ENCODE peak calls at places on chromosomes 5 and 9, in eight cellular contexts. M is choroid plexus epithelial cell, J is epithelial cell of esophagus, F is hepatocyte, A is right atrium auricular region, V is astrocyte of the spinal cord, Q is heart left ventricle, Z is adipocyte. L is an unnamed sample.

GRCh38 chr9:98081477-98082219 is 25.1 kb downstream of the NANS start:
- DNase-seq in M (peak; percentile 27), J (peak; percentile 77), F (peak; percentile 37), A (no peak), V (no peak), Q (no peak), Z (peak; percentile 53), L (peak; percentile 85)

GRCh38 chr9:19286634-19287188 is 56.2 kb downstream of the DENND4C start:
- DNase-seq in M (peak; percentile 32), J (peak; percentile 46), F (no peak), A (no peak), V (peak; percentile 19), Q (no peak), Z (no peak), L (no peak)

GRCh38 chr9:74639112-74639511 is 142.0 kb downstream of the RORB start:
- DNase-seq in M (no peak), J (no peak), F (no peak), A (no peak), V (no peak), Q (no peak), Z (no peak), L (no peak)

GRCh38 chr9:81690251-81690851 is 1.0 kb upstream of the TLE1 start:
- DNase-seq in M (no peak), J (peak; percentile 94), F (peak; percentile 73), A (peak; percentile 64), V (no peak), Q (peak; percentile 18), Z (peak; percentile 29), L (peak; percentile 27)

GRCh38 chr9:76904661-76905457 is 1.1 kb downstream of the PRUNE2 start:
- DNase-seq in M (no peak), J (no peak), F (no peak), A (no peak), V (no peak), Q (no peak), Z (no peak), L (peak; percentile 28)

GRCh38 chr9:89657765-89658164 is 53.0 kb downstream of the GADD45G start:
- DNase-seq in M (no peak), J (no peak), F (no peak), A (no peak), V (no peak), Q (no peak), Z (no peak), L (no peak)

GRCh38 chr5:106843812-106844416 is 826.8 kb downstream of the EFNA5 start:
- DNase-seq in M (peak; percentile 64), J (peak; percentile 41), F (peak; percentile 28), A (no peak), V (peak; percentile 21), Q (no peak), Z (no peak), L (peak; percentile 34)

GRCh38 chr9:81823672-81824554 is 104.3 kb upstream of the SPATA31D4 start:
- DNase-seq in M (no peak), J (no peak), F (no peak), A (no peak), V (no peak), Q (no peak), Z (no peak), L (peak; percentile 36)

GRCh38 chr5:154110781-154111180 is 72.0 kb downstream of the MFAP3 start:
- DNase-seq in M (peak; percentile 20), J (peak; percentile 48), F (no peak), A (no peak), V (no peak), Q (no peak), Z (no peak), L (peak; percentile 58)

GRCh38 chr5:137300411-137301240 is 198.5 kb downstream of the SPOCK1 start:
- DNase-seq in M (peak; percentile 53), J (peak; percentile 36), F (no peak), A (peak; percentile 58), V (peak; percentile 69), Q (no peak), Z (peak; percentile 63), L (peak; percentile 80)

GRCh38 chr5:68994645-68995044 is 99.2 kb upstream of the SLC30A5 start:
- DNase-seq in M (no peak), J (peak; percentile 39), F (no peak), A (no peak), V (no peak), Q (no peak), Z (peak; percentile 35), L (no peak)

GRCh38 chr5:94693043-94693822 is 74.8 kb downstream of the SLF1 start:
- DNase-seq in M (peak; percentile 90), J (peak; percentile 92), F (peak; percentile 60), A (no peak), V (peak; percentile 82), Q (no peak), Z (peak; percentile 78), L (peak; percentile 86)

GRCh38 chr5:534743-535671 is 10.8 kb upstream of the SLC9A3 start:
- DNase-seq in M (no peak), J (no peak), F (no peak), A (no peak), V (no peak), Q (no peak), Z (no peak), L (no peak)

GRCh38 chr9:37706290-37706689 is 47.3 kb upstream of the TRMT10B start:
- DNase-seq in M (no peak), J (peak; percentile 34), F (no peak), A (no peak), V (peak; percentile 6), Q (no peak), Z (peak; percentile 0), L (no peak)

GRCh38 chr5:52693279-52693678 is 94.4 kb upstream of the ITGA1 start:
- DNase-seq in M (peak; percentile 66), J (peak; percentile 58), F (peak; percentile 35), A (no peak), V (peak; percentile 31), Q (peak; percentile 46), Z (peak; percentile 49), L (no peak)

GRCh38 chr5:127863610-127864395 is 160.6 kb downstream of the CCDC192 start:
- DNase-seq in M (peak; percentile 46), J (no peak), F (no peak), A (no peak), V (no peak), Q (no peak), Z (no peak), L (peak; percentile 15)

GRCh38 chr9:86352440-86353106 is 1.6 kb downstream of the TUT7 start:
- DNase-seq in M (peak; percentile 45), J (peak; percentile 35), F (no peak), A (no peak), V (no peak), Q (no peak), Z (no peak), L (no peak)

GRCh38 chr9:106203832-106204516 is 509.6 kb downstream of the TMEM38B start:
- DNase-seq in M (no peak), J (no peak), F (peak; percentile 32), A (no peak), V (no peak), Q (no peak), Z (no peak), L (no peak)

GRCh38 chr9:86773437-86773836 is 173.9 kb downstream of the GAS1 start:
- DNase-seq in M (no peak), J (no peak), F (no peak), A (no peak), V (no peak), Q (no peak), Z (no peak), L (no peak)

GRCh38 chr5:147973086-147973485 is 66.7 kb upstream of the C5orf46 start:
- DNase-seq in M (no peak), J (no peak), F (no peak), A (no peak), V (no peak), Q (no peak), Z (no peak), L (no peak)

GRCh38 chr9:105502276-105502675 is 54.4 kb downstream of the FSD1L start:
- DNase-seq in M (no peak), J (no peak), F (no peak), A (no peak), V (peak; percentile 18), Q (no peak), Z (no peak), L (no peak)

GRCh38 chr9:131837316-131837715 is 97.4 kb upstream of the RAPGEF1 start:
- DNase-seq in M (peak; percentile 10), J (peak; percentile 4), F (peak; percentile 25), A (no peak), V (no peak), Q (peak; percentile 39), Z (no peak), L (no peak)

GRCh38 chr9:35903049-35903448 is 3.0 kb upstream of the HRCT1 start:
- DNase-seq in M (peak; percentile 79), J (peak; percentile 83), F (peak; percentile 74), A (no peak), V (peak; percentile 67), Q (peak; percentile 44), Z (peak; percentile 80), L (peak; percentile 75)

GRCh38 chr9:127140842-127141675 is 18.6 kb upstream of the ANGPTL2 start:
- DNase-seq in M (no peak), J (no peak), F (no peak), A (peak; percentile 55), V (no peak), Q (peak; percentile 17), Z (no peak), L (no peak)
- H3K4me3 ChIP-seq in M (no peak overlapping the region), J (no peak overlapping the region), F (no peak overlapping the region), A (no peak overlapping the region), V (no peak overlapping the region), Q (no peak overlapping the region), Z (no peak overlapping the region), L (no peak overlapping the region)

DNA sequence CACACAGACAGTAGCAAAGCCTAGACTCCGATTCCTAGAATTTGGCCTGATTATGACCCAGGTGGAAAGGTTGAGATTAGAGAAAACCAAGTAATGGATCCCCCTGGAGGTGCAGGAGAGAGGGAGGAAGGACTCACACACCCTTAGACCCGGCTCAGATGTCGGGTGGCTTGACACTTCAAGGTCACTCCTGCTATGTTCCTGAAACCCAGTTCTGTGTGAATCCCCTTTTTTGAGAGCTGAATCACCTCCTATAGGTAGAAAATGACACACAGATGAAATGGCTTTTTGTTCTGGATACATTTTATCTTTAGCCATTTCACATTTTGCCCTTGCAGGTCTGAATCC is 192.8 kb downstream of the ARRDC3 start:
- DNase-seq in M (no peak), J (no peak), F (no peak), A (no peak), V (no peak), Q (no peak), Z (no peak), L (no peak)
- H3K4me3 ChIP-seq in M (no peak overlapping the region), J (no peak overlapping the region), F (no peak overlapping the region), A (no peak overlapping the region), V (no peak overlapping the region), Q (peak overlapping the region; percentile 31), Z (peak overlapping the region; percentile 54), L (peak overlapping the region; percentile 21)

GRCh38 chr5:139708877-139709586 is 60.9 kb downstream of the CXXC5 start:
- DNase-seq in M (peak; percentile 76), J (no peak), F (peak; percentile 79), A (no peak), V (peak; percentile 85), Q (no peak), Z (peak; percentile 80), L (peak; percentile 79)
- H3K4me3 ChIP-seq in M (peak overlapping the region; percentile 21), J (no peak overlapping the region), F (no peak overlapping the region), A (no peak overlapping the region), V (no peak overlapping the region), Q (peak overlapping the region; percentile 63), Z (peak overlapping the region; percentile 51), L (no peak overlapping the region)

DNA sequence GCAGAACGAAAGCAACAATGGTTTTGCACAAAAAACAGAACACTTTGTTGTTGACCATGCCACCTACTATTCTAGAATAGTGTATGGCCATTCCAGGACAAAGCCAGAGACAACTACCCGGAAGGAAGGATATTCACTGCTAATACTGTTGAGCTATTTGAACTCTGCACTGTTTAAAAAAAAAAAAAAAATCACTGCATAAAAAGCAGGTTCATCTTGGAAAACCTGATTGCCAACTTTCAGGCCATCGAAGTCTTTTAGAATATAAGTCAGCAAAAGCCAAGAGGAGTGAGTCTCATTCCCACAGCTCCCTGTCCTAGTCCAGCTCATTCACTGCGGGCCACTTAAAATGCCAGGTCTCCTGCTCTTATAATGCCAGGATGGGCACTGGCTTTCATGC is 4.0 kb downstream of the ENC1 start:
- DNase-seq in M (no peak), J (peak; percentile 75), F (no peak), A (no peak), V (no peak), Q (no peak), Z (no peak), L (no peak)
- H3K4me3 ChIP-seq in M (no peak overlapping the region), J (no peak overlapping the region), F (no peak overlapping the region), A (no peak overlapping the region), V (no peak overlapping the region), Q (no peak overlapping the region), Z (no peak overlapping the region), L (no peak overlapping the region)

L was measured in foreskin fibroblast.